ENCODE peak calls at places on chromosomes 12 and 14, in ten cellular contexts. B is MCF 10A, H is neural crest cell, P is mesothelial cell of epicardium, C is GM13977, J is astrocyte, S is transverse colon, A is choroid plexus epithelial cell, K is upper lobe of right lung, D is left ventricle myocardium inferior. O is an unnamed sample.

GRCh38 chr12:70590051-70590450 is 47.2 kb downstream of the PTPRB start:
- DNase-seq in P (peak), S (peak), K (peak), A (peak), C (peak), D (peak), J (peak), B (peak), H (peak), O (peak)

GRCh38 chr14:93984070-93984469 is 7.7 kb upstream of the ASB2 start:
- DNase-seq in A (no peak), D (no peak), S (no peak), P (no peak), H (no peak), K (no peak), C (no peak), B (no peak), J (peak), O (no peak)

GRCh38 chr14:53519137-53519536 is 366.0 kb upstream of the DDHD1 start:
- DNase-seq in P (no peak), D (no peak), H (no peak), K (no peak), J (peak), A (peak), S (no peak), C (no peak), B (no peak), O (no peak)

GRCh38 chr12:20289512-20289911 is 78.8 kb upstream of the PDE3A start:
- DNase-seq in A (no peak), C (no peak), H (no peak), J (no peak), K (no peak), P (no peak), B (no peak), S (no peak), D (no peak), O (no peak)

GRCh38 chr12:93438266-93439050 is 3.3 kb downstream of the UBE2N start:
- DNase-seq in S (no peak), A (no peak), P (no peak), C (no peak), B (no peak), J (no peak), K (no peak), D (no peak), H (no peak), O (no peak)

GRCh38 chr12:77847665-77848431 is 17.2 kb downstream of the NAV3 start:
- DNase-seq in C (no peak), S (no peak), A (peak), J (peak), K (no peak), P (no peak), H (no peak), D (no peak), B (peak), O (no peak)

GRCh38 chr12:13368431-13368830 is 171.9 kb downstream of the EMP1 start:
- DNase-seq in A (no peak), K (no peak), B (no peak), C (no peak), P (no peak), D (no peak), J (no peak), S (no peak), H (no peak), O (no peak)

GRCh38 chr12:75933136-75933535 is 98.4 kb downstream of the PHLDA1 start:
- DNase-seq in S (no peak), D (no peak), K (no peak), A (peak), J (peak), P (no peak), H (no peak), C (no peak), B (peak), O (no peak)

GRCh38 chr12:108231909-108232434 is 102.9 kb downstream of the WSCD2 start:
- DNase-seq in S (no peak), D (no peak), J (no peak), B (no peak), C (no peak), K (no peak), P (no peak), H (no peak), A (no peak), O (no peak)

GRCh38 chr12:88752183-88752582 is 171.9 kb upstream of the KITLG start:
- DNase-seq in A (no peak), C (no peak), K (no peak), P (no peak), B (no peak), D (no peak), S (no peak), J (no peak), H (no peak), O (no peak)

GRCh38 chr12:106898001-106898966 is 57.4 kb upstream of the TMEM263 start:
- DNase-seq in K (no peak), S (no peak), C (no peak), B (no peak), J (no peak), D (no peak), A (no peak), P (no peak), H (peak), O (no peak)

GRCh38 chr12:106896603-106897002 is 59.1 kb upstream of the TMEM263 start:
- DNase-seq in A (no peak), S (no peak), J (no peak), D (no peak), C (no peak), B (no peak), P (no peak), H (no peak), K (no peak), O (no peak)

GRCh38 chr12:106900554-106900953 is 55.2 kb upstream of the TMEM263 start:
- DNase-seq in B (no peak), C (no peak), S (no peak), A (no peak), P (no peak), J (no peak), K (no peak), D (no peak), H (no peak), O (no peak)

GRCh38 chr12:106894774-106895173 is 60.9 kb upstream of the TMEM263 start:
- DNase-seq in C (no peak), D (no peak), B (no peak), H (no peak), S (no peak), A (no peak), P (no peak), J (no peak), K (no peak), O (no peak)

DNA sequence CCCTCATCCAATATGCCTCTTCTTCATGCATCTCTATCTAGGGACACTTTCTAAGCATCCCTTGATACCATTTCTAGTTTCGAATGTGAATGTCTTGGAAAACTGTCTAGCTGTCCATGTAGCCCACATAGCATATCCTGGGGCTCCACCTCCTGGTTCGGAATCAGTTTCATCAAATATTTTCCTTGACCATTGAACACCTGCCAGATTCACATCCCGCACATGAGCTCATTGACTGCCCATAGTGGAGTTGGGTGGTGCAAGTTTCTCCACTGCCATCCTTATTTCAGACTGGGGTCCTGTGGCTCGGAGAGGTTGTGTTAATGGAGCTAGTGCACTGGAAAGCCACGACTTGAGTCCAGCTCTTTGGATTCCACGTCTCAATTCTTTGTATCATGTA is 58.6 kb upstream of the TMEM263 start:
- DNase-seq in D (no peak), B (peak), K (no peak), J (no peak), S (no peak), H (no peak), A (peak), P (no peak), C (no peak), O (no peak)
- TF ChIP-seq CTCF in D (no peak), B (no peak), K (no peak), J (no peak), S (no peak), H (no peak), A (peak), P (no peak), C (no peak), O (no peak)

GRCh38 chr14:103188691-103189480 is 65.6 kb downstream of the TNFAIP2 start:
- DNase-seq in S (peak), C (peak), J (no peak), D (peak), P (peak), B (no peak), H (peak), A (no peak), K (peak), O (no peak)
- TF ChIP-seq CTCF in S (no peak), C (peak), J (no peak), D (peak), P (no peak), B (no peak), H (peak), A (no peak), K (peak), O (peak)

GRCh38 chr12:57460457-57461325 is 1.1 kb downstream of the GLI1 start:
- DNase-seq in B (no peak), S (no peak), K (no peak), J (no peak), P (no peak), C (peak), H (peak), D (no peak), A (no peak), O (no peak)
- TF ChIP-seq CTCF in B (no peak), S (no peak), K (no peak), J (no peak), P (no peak), C (no peak), H (no peak), D (no peak), A (no peak), O (no peak)

DNA sequence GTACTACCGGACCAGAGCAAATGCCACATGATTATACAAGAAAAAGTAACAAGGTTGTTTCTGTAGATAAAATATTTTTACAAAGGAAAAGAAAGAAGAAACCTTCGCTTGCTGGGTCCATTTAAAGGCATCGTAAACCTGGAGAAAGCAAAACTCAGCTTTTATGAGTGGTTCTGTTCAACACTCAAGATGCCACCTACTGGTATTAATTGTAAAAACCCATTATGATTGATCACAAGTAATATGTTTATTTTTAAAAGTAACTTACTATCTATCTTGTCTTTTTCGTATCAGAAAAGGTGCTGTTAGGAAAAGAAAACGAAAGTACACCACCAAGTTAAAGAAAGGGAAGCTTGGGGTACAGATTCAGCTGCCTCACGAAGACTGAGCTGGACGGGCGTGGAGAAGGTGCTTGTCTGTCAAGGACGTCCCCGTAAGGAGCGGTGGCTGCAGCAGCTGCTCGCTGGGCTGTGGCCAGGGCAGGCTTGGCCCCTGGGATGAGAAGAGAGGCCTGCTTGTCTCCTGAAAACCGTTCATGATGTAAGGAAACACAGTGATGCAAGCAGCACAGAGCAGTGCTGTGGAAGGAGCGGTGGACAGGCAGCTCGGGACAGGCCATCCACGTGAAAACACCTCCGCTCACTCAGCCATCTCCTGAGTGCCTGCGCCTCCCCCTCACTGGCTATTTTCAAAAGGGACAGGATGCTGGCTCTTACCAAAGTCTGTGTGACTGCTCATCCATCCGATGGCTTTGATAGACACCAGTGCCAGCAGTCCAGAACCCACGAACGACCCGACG is 25.0 kb downstream of the SLC15A4 start:
- DNase-seq in C (peak), P (no peak), A (peak), D (no peak), S (no peak), K (peak), J (no peak), B (no peak), H (no peak), O (no peak)
- TF ChIP-seq CTCF in C (peak), P (peak), A (peak), D (peak), S (no peak), K (no peak), J (peak), B (no peak), H (peak), O (no peak)

GRCh38 chr14:34970665-34971064 is 12.1 kb upstream of the SRP54 start:
- DNase-seq in J (no peak), K (no peak), S (no peak), H (no peak), D (no peak), P (no peak), C (no peak), A (no peak), B (no peak), O (no peak)

GRCh38 chr14:34965912-34966311 is 16.9 kb upstream of the SRP54 start:
- DNase-seq in P (no peak), J (no peak), C (no peak), D (no peak), A (no peak), S (no peak), B (no peak), K (no peak), H (no peak), O (no peak)

GRCh38 chr14:34966413-34966812 is 16.4 kb upstream of the SRP54 start:
- DNase-seq in B (no peak), H (no peak), J (no peak), P (no peak), K (no peak), S (no peak), D (no peak), A (no peak), C (peak), O (no peak)

GRCh38 chr14:34965365-34965764 is 17.4 kb upstream of the SRP54 start:
- DNase-seq in P (no peak), D (no peak), S (no peak), J (no peak), C (no peak), B (no peak), K (no peak), H (no peak), A (no peak), O (no peak)
- TF ChIP-seq CTCF in P (no peak), D (no peak), S (no peak), J (no peak), C (no peak), B (no peak), K (no peak), H (no peak), A (no peak), O (no peak)